ENCODE peak calls at places on chromosomes 3 and 15, in six cellular contexts. One of them, this sample, is unnamed.

GRCh38 chr3:19937459-19938362 is 3.7 kb upstream of the EFHB start:
- DNase-seq in heart left ventricle: no peak
- DNase-seq in mesothelial cell of epicardium: no peak
- DNase-seq in osteocyte: no peak
- DNase-seq in nephron progenitor cell: no peak
- DNase-seq in upper lobe of right lung: no peak
- DNase-seq in this sample: no peak

GRCh38 chr15:35305906-35306305 is 220.8 kb upstream of the NANOGP8 start:
- DNase-seq in heart left ventricle: no peak
- DNase-seq in mesothelial cell of epicardium: no peak
- DNase-seq in osteocyte: no peak
- DNase-seq in nephron progenitor cell: no peak
- DNase-seq in upper lobe of right lung: no peak
- DNase-seq in this sample: no peak

GRCh38 chr15:51290720-51291119 is 47.7 kb downstream of the CYP19A1 start:
- DNase-seq in heart left ventricle: no peak
- DNase-seq in mesothelial cell of epicardium: no peak
- DNase-seq in osteocyte: no peak
- DNase-seq in nephron progenitor cell: no peak
- DNase-seq in upper lobe of right lung: no peak
- DNase-seq in this sample: no peak

GRCh38 chr3:194352631-194353290 is 1.6 kb upstream of the CPN2 start:
- DNase-seq in heart left ventricle: no peak
- DNase-seq in mesothelial cell of epicardium: no peak
- DNase-seq in osteocyte: no peak
- DNase-seq in nephron progenitor cell: no peak
- DNase-seq in upper lobe of right lung: no peak
- DNase-seq in this sample: no peak

GRCh38 chr3:172346161-172346560 is 102.1 kb downstream of the GHSR start:
- DNase-seq in heart left ventricle: no peak
- DNase-seq in mesothelial cell of epicardium: no peak
- DNase-seq in osteocyte: no peak
- DNase-seq in nephron progenitor cell: no peak
- DNase-seq in upper lobe of right lung: no peak
- DNase-seq in this sample: no peak

GRCh38 chr3:65569129-65569528 is 469.6 kb downstream of the MAGI1 start:
- DNase-seq in heart left ventricle: no peak
- DNase-seq in mesothelial cell of epicardium: no peak
- DNase-seq in osteocyte: no peak
- DNase-seq in nephron progenitor cell: no peak
- DNase-seq in upper lobe of right lung: no peak
- DNase-seq in this sample: no peak

GRCh38 chr15:68994981-68995753 is 19.3 kb upstream of the NOX5 start:
- DNase-seq in heart left ventricle: no peak
- DNase-seq in mesothelial cell of epicardium: no peak
- DNase-seq in osteocyte: peak; percentile 32
- DNase-seq in nephron progenitor cell: no peak
- DNase-seq in upper lobe of right lung: no peak
- DNase-seq in this sample: no peak

GRCh38 chr3:117661636-117662095 is 952.1 kb downstream of the TUSC7 start:
- DNase-seq in heart left ventricle: no peak
- DNase-seq in mesothelial cell of epicardium: no peak
- DNase-seq in osteocyte: no peak
- DNase-seq in nephron progenitor cell: no peak
- DNase-seq in upper lobe of right lung: no peak
- DNase-seq in this sample: no peak

GRCh38 chr3:196163687-196164493 is 47.3 kb downstream of the ZDHHC19 start:
- DNase-seq in heart left ventricle: peak; percentile 60
- DNase-seq in mesothelial cell of epicardium: no peak
- DNase-seq in osteocyte: no peak
- DNase-seq in nephron progenitor cell: no peak
- DNase-seq in upper lobe of right lung: peak; percentile 90
- DNase-seq in this sample: no peak

GRCh38 chr3:100209948-100210776 is 50.6 kb upstream of the TBC1D23 start:
- DNase-seq in heart left ventricle: no peak
- DNase-seq in mesothelial cell of epicardium: no peak
- DNase-seq in osteocyte: no peak
- DNase-seq in nephron progenitor cell: no peak
- DNase-seq in upper lobe of right lung: no peak
- DNase-seq in this sample: no peak

GRCh38 chr15:65836665-65837064 is 32.6 kb upstream of the RAB11A start:
- DNase-seq in heart left ventricle: no peak
- DNase-seq in mesothelial cell of epicardium: no peak
- DNase-seq in osteocyte: no peak
- DNase-seq in nephron progenitor cell: no peak
- DNase-seq in upper lobe of right lung: no peak
- DNase-seq in this sample: no peak

GRCh38 chr3:9902372-9903237 is at the start of gene IL17RE:
- DNase-seq in heart left ventricle: no peak
- DNase-seq in mesothelial cell of epicardium: peak; percentile 48
- DNase-seq in osteocyte: no peak
- DNase-seq in nephron progenitor cell: no peak
- DNase-seq in upper lobe of right lung: peak; percentile 86
- DNase-seq in this sample: no peak

GRCh38 chr3:126025116-126025729 is 56.2 kb downstream of the ROPN1B start:
- DNase-seq in heart left ventricle: no peak
- DNase-seq in mesothelial cell of epicardium: no peak
- DNase-seq in osteocyte: peak; percentile 59
- DNase-seq in nephron progenitor cell: no peak
- DNase-seq in upper lobe of right lung: peak; percentile 38
- DNase-seq in this sample: no peak

GRCh38 chr3:172853911-172854648 is 103.6 kb downstream of the ECT2 start:
- DNase-seq in heart left ventricle: no peak
- DNase-seq in mesothelial cell of epicardium: no peak
- DNase-seq in osteocyte: no peak
- DNase-seq in nephron progenitor cell: no peak
- DNase-seq in upper lobe of right lung: no peak
- DNase-seq in this sample: no peak

GRCh38 chr3:175234541-175234940 is 375.4 kb downstream of the NAALADL2 start:
- DNase-seq in heart left ventricle: no peak
- DNase-seq in mesothelial cell of epicardium: no peak
- DNase-seq in osteocyte: no peak
- DNase-seq in nephron progenitor cell: no peak
- DNase-seq in upper lobe of right lung: no peak
- DNase-seq in this sample: no peak

GRCh38 chr3:155233213-155233612 is 60.3 kb downstream of the STRIT1 start:
- DNase-seq in heart left ventricle: peak; percentile 83
- DNase-seq in mesothelial cell of epicardium: no peak
- DNase-seq in osteocyte: no peak
- DNase-seq in nephron progenitor cell: no peak
- DNase-seq in upper lobe of right lung: no peak
- DNase-seq in this sample: no peak

GRCh38 chr3:142987080-142987700 is 14.2 kb upstream of the U2SURP start:
- DNase-seq in heart left ventricle: no peak
- DNase-seq in mesothelial cell of epicardium: no peak
- DNase-seq in osteocyte: no peak
- DNase-seq in nephron progenitor cell: no peak
- DNase-seq in upper lobe of right lung: no peak
- DNase-seq in this sample: no peak

GRCh38 chr3:126004217-126004616 is 35.2 kb downstream of the ROPN1B start:
- DNase-seq in heart left ventricle: no peak
- DNase-seq in mesothelial cell of epicardium: no peak
- DNase-seq in osteocyte: no peak
- DNase-seq in nephron progenitor cell: no peak
- DNase-seq in upper lobe of right lung: no peak
- DNase-seq in this sample: no peak

GRCh38 chr3:101824691-101825090 is 24.6 kb upstream of the NFKBIZ start:
- DNase-seq in heart left ventricle: no peak
- DNase-seq in mesothelial cell of epicardium: no peak
- DNase-seq in osteocyte: no peak
- DNase-seq in nephron progenitor cell: no peak
- DNase-seq in upper lobe of right lung: no peak
- DNase-seq in this sample: no peak

GRCh38 chr3:61530355-61530754 is 31.0 kb upstream of the PTPRG start:
- DNase-seq in heart left ventricle: no peak
- DNase-seq in mesothelial cell of epicardium: no peak
- DNase-seq in osteocyte: no peak
- DNase-seq in nephron progenitor cell: no peak
- DNase-seq in upper lobe of right lung: no peak
- DNase-seq in this sample: no peak

GRCh38 chr3:125670945-125671344 is 75.6 kb upstream of the OSBPL11 start:
- DNase-seq in heart left ventricle: no peak
- DNase-seq in mesothelial cell of epicardium: no peak
- DNase-seq in osteocyte: no peak
- DNase-seq in nephron progenitor cell: no peak
- DNase-seq in upper lobe of right lung: no peak
- DNase-seq in this sample: no peak

GRCh38 chr3:66661628-66662027 is 160.8 kb upstream of the LRIG1 start:
- DNase-seq in heart left ventricle: no peak
- DNase-seq in mesothelial cell of epicardium: no peak
- DNase-seq in osteocyte: no peak
- DNase-seq in nephron progenitor cell: no peak
- DNase-seq in upper lobe of right lung: no peak
- DNase-seq in this sample: no peak
- TF ChIP-seq CTCF in heart left ventricle: no peak
- TF ChIP-seq CTCF in mesothelial cell of epicardium: no peak
- TF ChIP-seq CTCF in osteocyte: no peak
- TF ChIP-seq CTCF in nephron progenitor cell: no peak
- TF ChIP-seq CTCF in upper lobe of right lung: no peak
- TF ChIP-seq CTCF in this sample: no peak

GRCh38 chr3:127975153-127975552 is 60.1 kb downstream of the KBTBD12 start:
- DNase-seq in heart left ventricle: no peak
- DNase-seq in mesothelial cell of epicardium: no peak
- DNase-seq in osteocyte: no peak
- DNase-seq in nephron progenitor cell: no peak
- DNase-seq in upper lobe of right lung: no peak
- DNase-seq in this sample: no peak

GRCh38 chr3:127974226-127974625 is 59.2 kb downstream of the KBTBD12 start:
- DNase-seq in heart left ventricle: no peak
- DNase-seq in mesothelial cell of epicardium: no peak
- DNase-seq in osteocyte: no peak
- DNase-seq in nephron progenitor cell: no peak
- DNase-seq in upper lobe of right lung: no peak
- DNase-seq in this sample: no peak

GRCh38 chr3:127975630-127976029 is 60.6 kb downstream of the KBTBD12 start:
- DNase-seq in heart left ventricle: no peak
- DNase-seq in mesothelial cell of epicardium: no peak
- DNase-seq in osteocyte: no peak
- DNase-seq in nephron progenitor cell: no peak
- DNase-seq in upper lobe of right lung: no peak
- DNase-seq in this sample: no peak

GRCh38 chr3:127967296-127967695 is 52.3 kb downstream of the KBTBD12 start:
- DNase-seq in heart left ventricle: no peak
- DNase-seq in mesothelial cell of epicardium: no peak
- DNase-seq in osteocyte: no peak
- DNase-seq in nephron progenitor cell: no peak
- DNase-seq in upper lobe of right lung: no peak
- DNase-seq in this sample: no peak

GRCh38 chr3:127970966-127971592 is 56.0 kb downstream of the KBTBD12 start:
- DNase-seq in heart left ventricle: no peak
- DNase-seq in mesothelial cell of epicardium: no peak
- DNase-seq in osteocyte: no peak
- DNase-seq in nephron progenitor cell: peak; percentile 29
- DNase-seq in upper lobe of right lung: no peak
- DNase-seq in this sample: no peak
- TF ChIP-seq CTCF in heart left ventricle: peak; percentile 80
- TF ChIP-seq CTCF in mesothelial cell of epicardium: peak; percentile 41
- TF ChIP-seq CTCF in osteocyte: peak; percentile 87
- TF ChIP-seq CTCF in nephron progenitor cell: peak; percentile 65
- TF ChIP-seq CTCF in upper lobe of right lung: peak; percentile 68
- TF ChIP-seq CTCF in this sample: no peak

GRCh38 chr3:46755646-46756045 is 38.0 kb upstream of the PRSS50 start:
- DNase-seq in heart left ventricle: no peak
- DNase-seq in mesothelial cell of epicardium: no peak
- DNase-seq in osteocyte: peak; percentile 74
- DNase-seq in nephron progenitor cell: no peak
- DNase-seq in upper lobe of right lung: no peak
- DNase-seq in this sample: no peak

GRCh38 chr3:46759239-46760152 is 41.8 kb upstream of the PRSS50 start:
- DNase-seq in heart left ventricle: no peak
- DNase-seq in mesothelial cell of epicardium: no peak
- DNase-seq in osteocyte: no peak
- DNase-seq in nephron progenitor cell: no peak
- DNase-seq in upper lobe of right lung: no peak
- DNase-seq in this sample: no peak

GRCh38 chr3:46756642-46757041 is 39.0 kb upstream of the PRSS50 start:
- DNase-seq in heart left ventricle: no peak
- DNase-seq in mesothelial cell of epicardium: no peak
- DNase-seq in osteocyte: peak; percentile 83
- DNase-seq in nephron progenitor cell: no peak
- DNase-seq in upper lobe of right lung: no peak
- DNase-seq in this sample: no peak
- TF ChIP-seq CTCF in heart left ventricle: no peak
- TF ChIP-seq CTCF in mesothelial cell of epicardium: no peak
- TF ChIP-seq CTCF in osteocyte: no peak
- TF ChIP-seq CTCF in nephron progenitor cell: no peak
- TF ChIP-seq CTCF in upper lobe of right lung: no peak
- TF ChIP-seq CTCF in this sample: no peak

DNA sequence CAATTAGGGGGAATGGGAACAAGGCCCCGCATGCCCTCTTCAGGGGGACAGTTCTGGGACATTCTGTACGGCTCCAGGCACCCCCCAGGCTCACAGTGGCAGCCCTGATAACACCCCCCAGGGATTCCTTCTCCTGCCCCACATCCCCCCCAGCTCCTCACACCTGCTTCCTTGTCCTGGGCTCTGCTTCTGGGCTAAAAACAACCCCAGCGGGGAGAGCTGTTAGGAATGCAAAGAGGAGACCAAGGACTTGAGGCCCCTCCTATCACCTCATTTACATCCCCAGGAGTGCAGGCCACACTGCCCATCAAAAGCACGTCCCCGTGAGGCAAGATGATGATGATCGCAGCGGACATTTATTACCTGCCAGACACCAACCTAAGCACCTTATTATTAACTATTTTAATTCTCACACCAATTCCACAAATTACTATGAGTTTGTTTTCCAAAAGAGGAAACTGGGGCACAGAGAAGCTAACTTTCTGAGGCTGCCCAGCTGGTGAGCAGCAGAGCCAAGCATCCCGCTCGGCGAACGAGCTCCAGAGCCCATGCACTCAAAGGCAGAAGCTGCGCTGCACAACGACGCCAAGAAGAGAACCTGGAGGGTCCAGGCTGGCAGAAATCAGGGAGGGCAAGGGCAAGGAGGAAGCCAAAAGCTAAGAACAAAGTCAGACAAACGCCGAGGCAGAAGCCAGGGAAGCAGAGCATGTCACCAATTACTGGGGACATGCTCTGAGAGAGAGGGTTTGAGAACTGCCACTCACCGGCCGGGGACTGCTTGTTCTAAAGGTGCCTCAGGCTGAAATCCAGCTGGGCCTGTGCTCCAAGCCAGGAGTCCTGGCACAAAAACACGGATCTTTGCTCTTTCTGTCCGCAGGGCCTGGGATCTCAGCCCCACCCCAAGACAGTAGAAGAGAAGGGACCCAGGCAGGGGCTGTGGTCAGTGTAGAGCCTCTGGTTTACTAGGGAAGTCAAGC is 76.2 kb upstream of the NSMCE3 start:
- DNase-seq in heart left ventricle: no peak
- DNase-seq in mesothelial cell of epicardium: no peak
- DNase-seq in osteocyte: no peak
- DNase-seq in nephron progenitor cell: peak; percentile 14
- DNase-seq in upper lobe of right lung: no peak
- DNase-seq in this sample: no peak
- TF ChIP-seq CTCF in heart left ventricle: no peak
- TF ChIP-seq CTCF in mesothelial cell of epicardium: no peak
- TF ChIP-seq CTCF in osteocyte: no peak
- TF ChIP-seq CTCF in nephron progenitor cell: no peak
- TF ChIP-seq CTCF in upper lobe of right lung: no peak
- TF ChIP-seq CTCF in this sample: no peak

GRCh38 chr3:128492353-128493220 is at the start of gene GATA2:
- DNase-seq in heart left ventricle: no peak
- DNase-seq in mesothelial cell of epicardium: peak; percentile 79
- DNase-seq in osteocyte: peak; percentile 84
- DNase-seq in nephron progenitor cell: peak; percentile 68
- DNase-seq in upper lobe of right lung: peak; percentile 66
- DNase-seq in this sample: no peak
- TF ChIP-seq CTCF in heart left ventricle: peak; percentile 17
- TF ChIP-seq CTCF in mesothelial cell of epicardium: no peak
- TF ChIP-seq CTCF in osteocyte: peak; percentile 22
- TF ChIP-seq CTCF in nephron progenitor cell: no peak
- TF ChIP-seq CTCF in upper lobe of right lung: no peak
- TF ChIP-seq CTCF in this sample: no peak

GRCh38 chr3:82261013-82261412 is 499.6 kb upstream of the GBE1 start:
- DNase-seq in heart left ventricle: no peak
- DNase-seq in mesothelial cell of epicardium: no peak
- DNase-seq in osteocyte: no peak
- DNase-seq in nephron progenitor cell: no peak
- DNase-seq in upper lobe of right lung: no peak
- DNase-seq in this sample: no peak
- TF ChIP-seq CTCF in heart left ventricle: no peak
- TF ChIP-seq CTCF in mesothelial cell of epicardium: no peak
- TF ChIP-seq CTCF in osteocyte: no peak
- TF ChIP-seq CTCF in nephron progenitor cell: no peak
- TF ChIP-seq CTCF in upper lobe of right lung: no peak
- TF ChIP-seq CTCF in this sample: no peak

This sample was measured in omental fat pad.